ENCODE peak calls at places on chromosome 1, in seven cellular contexts. One of them, this sample, is unnamed.

GRCh38 chr1:181179980-181180964 is 91.8 kb downstream of the IER5 start:
- DNase-seq in DMS153: peak; percentile 73
- DNase-seq in NCI-H1092 treated with DMSO at 0.1 percent for 48 hours: peak; percentile 93
- DNase-seq in M059J: peak; percentile 34
- DNase-seq in HL-60: no peak
- DNase-seq in GM12891: peak; percentile 46
- DNase-seq in CD4-positive, alpha-beta memory T cell: peak; percentile 35
- DNase-seq in this sample: no peak

GRCh38 chr1:43773821-43774220 is 66.5 kb downstream of the ST3GAL3 start:
- DNase-seq in M059J: no peak
- DNase-seq in NCI-H1092 treated with DMSO at 0.1 percent for 48 hours: no peak
- DNase-seq in GM12891: no peak
- DNase-seq in HL-60: no peak
- DNase-seq in DMS153: no peak
- DNase-seq in CD4-positive, alpha-beta memory T cell: no peak
- DNase-seq in this sample: no peak

GRCh38 chr1:38872401-38873026 is 634 bp downstream of the MYCBP start:
- DNase-seq in NCI-H1092 treated with DMSO at 0.1 percent for 48 hours: no peak
- DNase-seq in DMS153: no peak
- DNase-seq in HL-60: no peak
- DNase-seq in GM12891: peak; percentile 42
- DNase-seq in M059J: peak; percentile 40
- DNase-seq in CD4-positive, alpha-beta memory T cell: peak; percentile 35
- DNase-seq in this sample: no peak

GRCh38 chr1:15703562-15703961 is 19.4 kb downstream of the PLEKHM2 start:
- DNase-seq in HL-60: no peak
- DNase-seq in DMS153: no peak
- DNase-seq in CD4-positive, alpha-beta memory T cell: no peak
- DNase-seq in GM12891: no peak
- DNase-seq in M059J: peak; percentile 68
- DNase-seq in NCI-H1092 treated with DMSO at 0.1 percent for 48 hours: no peak
- DNase-seq in this sample: no peak

GRCh38 chr1:161219078-161219892 is 4.1 kb downstream of the APOA2 start:
- DNase-seq in CD4-positive, alpha-beta memory T cell: no peak
- DNase-seq in GM12891: no peak
- DNase-seq in NCI-H1092 treated with DMSO at 0.1 percent for 48 hours: no peak
- DNase-seq in M059J: no peak
- DNase-seq in HL-60: no peak
- DNase-seq in DMS153: no peak
- DNase-seq in this sample: no peak

GRCh38 chr1:41892211-41892840 is 26.4 kb downstream of the HIVEP3 start:
- DNase-seq in CD4-positive, alpha-beta memory T cell: peak; percentile 25
- DNase-seq in NCI-H1092 treated with DMSO at 0.1 percent for 48 hours: peak; percentile 26
- DNase-seq in DMS153: no peak
- DNase-seq in HL-60: no peak
- DNase-seq in GM12891: no peak
- DNase-seq in M059J: no peak
- DNase-seq in this sample: no peak

GRCh38 chr1:54502342-54502741 is 45.7 kb upstream of the ACOT11 start:
- DNase-seq in GM12891: no peak
- DNase-seq in M059J: no peak
- DNase-seq in DMS153: no peak
- DNase-seq in NCI-H1092 treated with DMSO at 0.1 percent for 48 hours: no peak
- DNase-seq in HL-60: no peak
- DNase-seq in CD4-positive, alpha-beta memory T cell: no peak
- DNase-seq in this sample: no peak

GRCh38 chr1:179589524-179589923 is 2.1 kb upstream of the TDRD5 start:
- DNase-seq in GM12891: no peak
- DNase-seq in M059J: no peak
- DNase-seq in NCI-H1092 treated with DMSO at 0.1 percent for 48 hours: no peak
- DNase-seq in HL-60: no peak
- DNase-seq in CD4-positive, alpha-beta memory T cell: no peak
- DNase-seq in DMS153: no peak
- DNase-seq in this sample: no peak

GRCh38 chr1:23019851-23020625 is 770 bp downstream of the KDM1A start:
- DNase-seq in NCI-H1092 treated with DMSO at 0.1 percent for 48 hours: peak; percentile 88
- DNase-seq in GM12891: peak; percentile 29
- DNase-seq in DMS153: no peak
- DNase-seq in HL-60: no peak
- DNase-seq in M059J: peak; percentile 50
- DNase-seq in CD4-positive, alpha-beta memory T cell: peak; percentile 3
- DNase-seq in this sample: peak; percentile 28

GRCh38 chr1:246565751-246566127 is 322 bp downstream of the TFB2M start:
- DNase-seq in GM12891: no peak
- DNase-seq in CD4-positive, alpha-beta memory T cell: no peak
- DNase-seq in NCI-H1092 treated with DMSO at 0.1 percent for 48 hours: no peak
- DNase-seq in HL-60: no peak
- DNase-seq in DMS153: no peak
- DNase-seq in M059J: no peak
- DNase-seq in this sample: no peak

GRCh38 chr1:174209347-174210187 is 50.2 kb downstream of the RABGAP1L start:
- DNase-seq in DMS153: no peak
- DNase-seq in NCI-H1092 treated with DMSO at 0.1 percent for 48 hours: no peak
- DNase-seq in M059J: no peak
- DNase-seq in CD4-positive, alpha-beta memory T cell: no peak
- DNase-seq in GM12891: no peak
- DNase-seq in HL-60: no peak
- DNase-seq in this sample: no peak

This sample was measured in GM19239.